ENCODE peak calls at places on chromosomes 3 and 15, in five cellular contexts. Y is stimulated activated effector memory CD8-positive, alpha-beta T cell treated with anti-CD3 and anti-CD28 coated beads, Interleukin-12 subunit alpha, Interleukin-12 subunit beta, amount 100 ng/mL, for 72 hours; W is CD4-positive, alpha-beta memory T cell; X is IMR-90; T is non-pigmented ciliary epithelial cell. C is an unnamed sample.

GRCh38 chr15:88649753-88650551 is 11.1 kb downstream of the ISG20 start:
- DNase-seq in Y (no peak), W (no peak), X (no peak), T (no peak), C (no peak)

GRCh38 chr3:89954135-89954534 is 846.7 kb downstream of the EPHA3 start:
- DNase-seq in Y (no peak), W (no peak), X (no peak), T (no peak), C (peak)

GRCh38 chr3:145557405-145557804 is 603.6 kb downstream of the PLOD2 start:
- DNase-seq in Y (no peak), W (no peak), X (no peak), T (peak), C (peak)

GRCh38 chr15:87287156-87287555 is 969.4 kb downstream of the NTRK3 start:
- DNase-seq in Y (no peak), W (no peak), X (peak), T (peak), C (peak)

GRCh38 chr3:10855871-10856662 is 40.0 kb downstream of the SLC6A11 start:
- DNase-seq in Y (no peak), W (no peak), X (no peak), T (no peak), C (no peak)

GRCh38 chr15:69976366-69976994 is 121.2 kb downstream of the TLE3 start:
- DNase-seq in Y (peak), W (peak), X (peak), T (no peak), C (peak)

GRCh38 chr3:10941972-10942371 is 50.6 kb upstream of the SLC6A1 start:
- DNase-seq in Y (peak), W (no peak), X (no peak), T (no peak), C (peak)

GRCh38 chr3:146903927-146904326 is 298.8 kb upstream of the PLSCR5 start:
- DNase-seq in Y (no peak), W (no peak), X (no peak), T (no peak), C (no peak)

GRCh38 chr3:113261996-113262665 is 50.8 kb downstream of the BOC start:
- DNase-seq in Y (no peak), W (no peak), X (no peak), T (no peak), C (no peak)

GRCh38 chr3:122890077-122890484 is 95.2 kb downstream of the SLC49A4 start:
- DNase-seq in Y (no peak), W (no peak), X (peak), T (peak), C (peak)

GRCh38 chr3:122488262-122488973 is 26.3 kb downstream of the KPNA1 start:
- DNase-seq in Y (no peak), W (no peak), X (no peak), T (no peak), C (no peak)

GRCh38 chr15:85417276-85417675 is 36.9 kb downstream of the AKAP13 start:
- DNase-seq in Y (no peak), W (no peak), X (no peak), T (no peak), C (no peak)

GRCh38 chr3:118838871-118839270 is 195.8 kb downstream of the IGSF11 start:
- DNase-seq in Y (no peak), W (no peak), X (no peak), T (no peak), C (no peak)

GRCh38 chr15:80556694-80557367 is 138.3 kb upstream of the ABHD17C start:
- DNase-seq in Y (peak), W (no peak), X (peak), T (no peak), C (no peak)

GRCh38 chr3:133578548-133579191 is 5.2 kb downstream of the CDV3 start:
- DNase-seq in Y (no peak), W (no peak), X (peak), T (no peak), C (peak)

GRCh38 chr15:79769081-79769481 is 127.7 kb downstream of the MTHFS start:
- DNase-seq in Y (no peak), W (no peak), X (no peak), T (no peak), C (peak)

GRCh38 chr3:88195951-88196434 is 46.2 kb downstream of the C3orf38 start:
- DNase-seq in Y (no peak), W (no peak), X (peak), T (no peak), C (no peak)

GRCh38 chr3:132135628-132136333 is 101.0 kb upstream of the CPNE4 start:
- DNase-seq in Y (no peak), W (no peak), X (peak), T (peak), C (peak)

GRCh38 chr15:64622410-64623260 is 152.8 kb downstream of the RBPMS2 start:
- DNase-seq in Y (peak), W (peak), X (no peak), T (no peak), C (no peak)

GRCh38 chr3:54122802-54123537 is 618 bp downstream of the CACNA2D3 start:
- DNase-seq in Y (peak), W (no peak), X (no peak), T (no peak), C (no peak)

GRCh38 chr3:46853441-46854410 is 9.5 kb downstream of the MYL3 start:
- DNase-seq in Y (no peak), W (no peak), X (no peak), T (no peak), C (no peak)

GRCh38 chr15:39472661-39473657 is 107.9 kb upstream of the THBS1 start:
- DNase-seq in Y (no peak), W (no peak), X (peak), T (peak), C (no peak)

GRCh38 chr3:82685761-82686160 is 924.3 kb upstream of the GBE1 start:
- DNase-seq in Y (no peak), W (no peak), X (no peak), T (peak), C (peak)

GRCh38 chr15:60419752-60420151 is 22.0 kb upstream of the ANXA2 start:
- DNase-seq in Y (no peak), W (no peak), X (peak), T (no peak), C (no peak)

GRCh38 chr3:157110761-157111238 is 49.1 kb downstream of the CCNL1 start:
- DNase-seq in Y (no peak), W (no peak), X (no peak), T (no peak), C (no peak)

GRCh38 chr3:128488995-128489859 is 3.8 kb downstream of the GATA2 start:
- DNase-seq in Y (peak), W (no peak), X (no peak), T (no peak), C (peak)

GRCh38 chr15:50257924-50258323 is 7.6 kb downstream of the HDC start:
- DNase-seq in Y (no peak), W (no peak), X (peak), T (peak), C (peak)

GRCh38 chr3:51974963-51975856 is at the start of gene ABHD14A:
- DNase-seq in Y (peak), W (peak), X (peak), T (no peak), C (peak)

GRCh38 chr15:100759698-100760356 is 119.8 kb upstream of the ALDH1A3 start:
- DNase-seq in Y (peak), W (no peak), X (peak), T (no peak), C (peak)

GRCh38 chr15:34582461-34583357 is 742 bp downstream of the GOLGA8B start:
- DNase-seq in Y (peak), W (peak), X (peak), T (no peak), C (peak)

GRCh38 chr3:95654567-95655362 is 1159.6 kb upstream of the EPHA6 start:
- DNase-seq in Y (no peak), W (no peak), X (no peak), T (no peak), C (no peak)

GRCh38 chr3:155741081-155741480 is 3.8 kb downstream of the PLCH1 start:
- DNase-seq in Y (no peak), W (no peak), X (no peak), T (no peak), C (no peak)

GRCh38 chr15:74390552-74391288 is 23.3 kb upstream of the CYP11A1 start:
- DNase-seq in Y (no peak), W (no peak), X (no peak), T (no peak), C (no peak)

GRCh38 chr3:101509811-101510210 is 3.2 kb downstream of the SENP7 start:
- DNase-seq in Y (no peak), W (no peak), X (peak), T (no peak), C (peak)

GRCh38 chr3:154182975-154183374 is 61.8 kb downstream of the ARHGEF26 start:
- DNase-seq in Y (no peak), W (no peak), X (no peak), T (no peak), C (no peak)

GRCh38 chr3:72821170-72821781 is 27.0 kb downstream of the SHQ1 start:
- DNase-seq in Y (no peak), W (no peak), X (peak), T (no peak), C (peak)

C was measured in PC-3.